ENCODE peak calls at places on chromosomes 4 and X, in four cellular contexts. One of them, this sample, is unnamed.

GRCh38 chr4:54189140-54189539 is 40.0 kb upstream of the PDGFRA start:
- DNase-seq in uterus: no peak
- DNase-seq in effector CD4-positive, alpha-beta T cell: no peak
- DNase-seq in ELF-1: no peak
- DNase-seq in this sample: no peak

GRCh38 chr4:123233409-123233808 is 163.2 kb upstream of the SPRY1 start:
- DNase-seq in effector CD4-positive, alpha-beta T cell: no peak
- DNase-seq in ELF-1: no peak
- DNase-seq in uterus: no peak
- DNase-seq in this sample: no peak

GRCh38 chr4:87985097-87985886 is 9.8 kb downstream of the SPP1 start:
- DNase-seq in uterus: no peak
- DNase-seq in effector CD4-positive, alpha-beta T cell: no peak
- DNase-seq in ELF-1: peak
- DNase-seq in this sample: no peak

GRCh38 chr4:159129822-159130550 is 27.1 kb downstream of the RAPGEF2 start:
- DNase-seq in effector CD4-positive, alpha-beta T cell: no peak
- DNase-seq in uterus: no peak
- DNase-seq in ELF-1: peak
- DNase-seq in this sample: no peak

GRCh38 chrX:327660-328126 is 9.1 kb upstream of the GTPBP6 start:
- DNase-seq in uterus: no peak
- DNase-seq in ELF-1: no peak
- DNase-seq in effector CD4-positive, alpha-beta T cell: no peak
- DNase-seq in this sample: no peak

GRCh38 chr4:90951037-90951436 is 823.8 kb downstream of the CCSER1 start:
- DNase-seq in ELF-1: no peak
- DNase-seq in effector CD4-positive, alpha-beta T cell: no peak
- DNase-seq in uterus: no peak
- DNase-seq in this sample: no peak

GRCh38 chrX:26848511-26848910 is 614.6 kb downstream of the PPP4R3C start:
- DNase-seq in uterus: no peak
- DNase-seq in ELF-1: no peak
- DNase-seq in effector CD4-positive, alpha-beta T cell: no peak
- DNase-seq in this sample: no peak

GRCh38 chrX:87664381-87664780 is 146.8 kb downstream of the KLHL4 start:
- DNase-seq in effector CD4-positive, alpha-beta T cell: no peak
- DNase-seq in uterus: no peak
- DNase-seq in ELF-1: no peak
- DNase-seq in this sample: no peak

GRCh38 chr4:107719211-107719926 is 665 bp downstream of the PAPSS1 start:
- DNase-seq in ELF-1: no peak
- DNase-seq in uterus: no peak
- DNase-seq in effector CD4-positive, alpha-beta T cell: no peak
- DNase-seq in this sample: no peak

GRCh38 chr4:168509786-168510185 is 12.9 kb downstream of the PALLD start:
- DNase-seq in ELF-1: no peak
- DNase-seq in uterus: no peak
- DNase-seq in effector CD4-positive, alpha-beta T cell: peak
- DNase-seq in this sample: no peak

GRCh38 chr4:2262944-2263250 is 988 bp upstream of the MXD4 start:
- DNase-seq in ELF-1: no peak
- DNase-seq in effector CD4-positive, alpha-beta T cell: no peak
- DNase-seq in uterus: no peak
- DNase-seq in this sample: no peak

GRCh38 chrX:13270360-13270759 is 49.5 kb downstream of the ATXN3L start:
- DNase-seq in effector CD4-positive, alpha-beta T cell: no peak
- DNase-seq in uterus: no peak
- DNase-seq in ELF-1: no peak
- DNase-seq in this sample: no peak

GRCh38 chrX:16589211-16589610 is 60.7 kb upstream of the S100G start:
- DNase-seq in ELF-1: no peak
- DNase-seq in effector CD4-positive, alpha-beta T cell: no peak
- DNase-seq in uterus: no peak
- DNase-seq in this sample: no peak

GRCh38 chr4:985123-985830 is 1.6 kb upstream of the IDUA start:
- DNase-seq in uterus: no peak
- DNase-seq in ELF-1: peak
- DNase-seq in effector CD4-positive, alpha-beta T cell: peak
- DNase-seq in this sample: peak

GRCh38 chrX:17412692-17413091 is 37.7 kb downstream of the NHS start:
- DNase-seq in effector CD4-positive, alpha-beta T cell: no peak
- DNase-seq in ELF-1: no peak
- DNase-seq in uterus: no peak
- DNase-seq in this sample: no peak

GRCh38 chrX:30513284-30513683 is 64.3 kb downstream of the TASL start:
- DNase-seq in uterus: no peak
- DNase-seq in ELF-1: no peak
- DNase-seq in effector CD4-positive, alpha-beta T cell: no peak
- DNase-seq in this sample: no peak

GRCh38 chr4:132123870-132124623 is 1025.0 kb upstream of the PCDH10 start:
- DNase-seq in ELF-1: peak
- DNase-seq in uterus: no peak
- DNase-seq in effector CD4-positive, alpha-beta T cell: no peak
- DNase-seq in this sample: no peak

GRCh38 chrX:9356846-9357245 is 108.0 kb upstream of the TBL1X start:
- DNase-seq in uterus: no peak
- DNase-seq in effector CD4-positive, alpha-beta T cell: no peak
- DNase-seq in ELF-1: no peak
- DNase-seq in this sample: no peak

GRCh38 chr4:132218406-132218805 is 930.7 kb upstream of the PCDH10 start:
- DNase-seq in ELF-1: no peak
- DNase-seq in uterus: no peak
- DNase-seq in effector CD4-positive, alpha-beta T cell: no peak
- DNase-seq in this sample: no peak

GRCh38 chrX:37993857-37994619 is 12.3 kb upstream of the SYTL5 start:
- DNase-seq in effector CD4-positive, alpha-beta T cell: no peak
- DNase-seq in ELF-1: peak
- DNase-seq in uterus: no peak
- DNase-seq in this sample: no peak

GRCh38 chrX:147884958-147885357 is 26.8 kb upstream of the FMR1 start:
- DNase-seq in ELF-1: no peak
- DNase-seq in effector CD4-positive, alpha-beta T cell: no peak
- DNase-seq in uterus: no peak
- DNase-seq in this sample: no peak

This sample was measured in mesothelial cell of epicardium.